ENCODE peak calls at places on chromosomes 5 and 9, in four cellular contexts. L is fibroblast of the aortic adventitia, H is osteoblast, D is HCT116. S is an unnamed sample.

GRCh38 chr5:178213003-178213449 is 8.7 kb downstream of the HNRNPAB start:
- DNase-seq in L (no peak), H (no peak), D (no peak), S (no peak)

GRCh38 chr9:88064554-88064953 is 73.7 kb downstream of the SPATA31C2 start:
- DNase-seq in L (no peak), D (no peak), H (no peak), S (no peak)

GRCh38 chr5:31393126-31393525 is 138.8 kb downstream of the DROSHA start:
- DNase-seq in L (no peak), H (peak), D (no peak), S (no peak)

GRCh38 chr9:7974335-7975005 is 174.9 kb upstream of the DMAC1 start:
- DNase-seq in D (no peak), H (no peak), L (no peak), S (no peak)

GRCh38 chr5:179762781-179763176 is 30.2 kb downstream of the MAML1 start:
- DNase-seq in L (peak), H (peak), D (no peak), S (no peak)

GRCh38 chr5:132013006-132013689 is 1.7 kb upstream of the ACSL6 start:
- DNase-seq in D (no peak), L (no peak), H (peak), S (no peak)

GRCh38 chr5:69364414-69364813 is 4.9 kb downstream of the AK6 start:
- DNase-seq in H (peak), D (peak), L (peak), S (peak)

GRCh38 chr5:83034036-83034435 is 43.2 kb downstream of the TMEM167A start:
- DNase-seq in H (no peak), D (no peak), L (no peak), S (no peak)

GRCh38 chr5:115389799-115390382 is 93.4 kb upstream of the CCDC112 start:
- DNase-seq in H (no peak), D (no peak), L (no peak), S (no peak)

DNA sequence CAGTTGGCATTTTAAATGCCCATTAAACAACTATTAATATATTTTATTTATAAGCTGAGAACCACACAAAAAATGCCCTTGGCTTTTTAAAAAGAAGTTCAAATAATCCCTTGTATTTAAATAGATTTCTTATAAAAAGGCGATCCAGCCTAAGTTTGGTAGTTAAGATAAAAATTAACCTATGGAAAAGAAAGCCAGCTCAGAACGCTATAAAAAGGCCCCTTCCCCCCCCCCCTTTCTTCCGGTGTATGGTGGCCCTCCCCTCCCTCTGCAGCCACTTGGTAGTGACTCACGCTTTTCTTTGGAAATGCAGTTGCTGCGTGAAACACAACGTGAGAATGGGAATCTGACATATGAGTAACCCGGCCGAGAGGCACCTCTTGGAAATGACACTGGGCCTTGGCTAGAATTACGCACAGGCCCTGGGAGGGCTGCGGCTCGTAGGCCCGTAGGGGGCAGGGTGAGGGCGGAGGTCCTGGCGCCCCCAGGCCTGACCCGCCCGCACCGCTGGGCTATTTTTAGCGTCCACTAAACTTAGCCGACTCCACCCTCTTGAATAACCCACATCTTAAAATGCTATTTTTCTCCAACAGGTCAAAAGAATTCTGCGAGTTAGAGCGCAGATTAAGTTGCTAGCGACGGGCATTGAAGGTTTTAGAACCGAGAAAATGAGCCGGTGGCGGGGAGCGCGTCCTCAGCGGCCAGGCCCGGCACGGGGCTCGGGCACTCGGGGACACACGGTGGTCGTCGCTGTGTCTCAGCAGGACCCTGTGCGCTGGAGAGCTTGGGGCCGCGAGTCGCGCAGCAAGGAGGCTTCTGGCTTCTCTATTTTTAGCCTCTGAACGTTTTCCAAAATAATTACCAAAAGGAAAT is 168.7 kb downstream of the AUH start:
- DNase-seq in H (peak), L (peak), D (peak), S (peak)
- TF ChIP-seq CTCF in H (no peak), L (peak), D (no peak), S (no peak)

GRCh38 chr5:1110930-1111726 is 735 bp downstream of the SLC12A7 start:
- DNase-seq in D (no peak), H (peak), L (no peak), S (no peak)

GRCh38 chr5:1110260-1110929 is 1.5 kb downstream of the SLC12A7 start:
- DNase-seq in L (no peak), H (peak), D (no peak), S (no peak)

GRCh38 chr5:1108865-1109174 is 3.0 kb downstream of the SLC12A7 start:
- DNase-seq in L (no peak), D (no peak), H (no peak), S (no peak)

GRCh38 chr5:1108008-1108864 is 3.6 kb downstream of the SLC12A7 start:
- DNase-seq in D (no peak), H (no peak), L (no peak), S (no peak)

GRCh38 chr5:1109542-1110259 is 2.2 kb downstream of the SLC12A7 start:
- DNase-seq in L (no peak), H (no peak), D (no peak), S (no peak)
- H3K4me3 ChIP-seq in L (no peak), H (no peak), D (no peak), S (no peak)

GRCh38 chr9:35834260-35835215 is 5.5 kb downstream of the TMEM8B start:
- DNase-seq in D (no peak), H (no peak), L (no peak), S (no peak)

GRCh38 chr9:35832814-35833213 is 3.8 kb downstream of the TMEM8B start:
- DNase-seq in H (no peak), D (no peak), L (no peak), S (no peak)

GRCh38 chr9:35836595-35836994 is 7.6 kb downstream of the TMEM8B start:
- DNase-seq in H (no peak), D (no peak), L (no peak), S (no peak)

GRCh38 chr9:35835766-35836165 is 6.7 kb downstream of the TMEM8B start:
- DNase-seq in H (no peak), D (no peak), L (no peak), S (no peak)

GRCh38 chr9:35835216-35835604 is 6.2 kb downstream of the TMEM8B start:
- DNase-seq in H (no peak), L (no peak), D (no peak), S (no peak)
- TF ChIP-seq CTCF in H (peak), L (no peak), D (peak), S (peak)

DNA sequence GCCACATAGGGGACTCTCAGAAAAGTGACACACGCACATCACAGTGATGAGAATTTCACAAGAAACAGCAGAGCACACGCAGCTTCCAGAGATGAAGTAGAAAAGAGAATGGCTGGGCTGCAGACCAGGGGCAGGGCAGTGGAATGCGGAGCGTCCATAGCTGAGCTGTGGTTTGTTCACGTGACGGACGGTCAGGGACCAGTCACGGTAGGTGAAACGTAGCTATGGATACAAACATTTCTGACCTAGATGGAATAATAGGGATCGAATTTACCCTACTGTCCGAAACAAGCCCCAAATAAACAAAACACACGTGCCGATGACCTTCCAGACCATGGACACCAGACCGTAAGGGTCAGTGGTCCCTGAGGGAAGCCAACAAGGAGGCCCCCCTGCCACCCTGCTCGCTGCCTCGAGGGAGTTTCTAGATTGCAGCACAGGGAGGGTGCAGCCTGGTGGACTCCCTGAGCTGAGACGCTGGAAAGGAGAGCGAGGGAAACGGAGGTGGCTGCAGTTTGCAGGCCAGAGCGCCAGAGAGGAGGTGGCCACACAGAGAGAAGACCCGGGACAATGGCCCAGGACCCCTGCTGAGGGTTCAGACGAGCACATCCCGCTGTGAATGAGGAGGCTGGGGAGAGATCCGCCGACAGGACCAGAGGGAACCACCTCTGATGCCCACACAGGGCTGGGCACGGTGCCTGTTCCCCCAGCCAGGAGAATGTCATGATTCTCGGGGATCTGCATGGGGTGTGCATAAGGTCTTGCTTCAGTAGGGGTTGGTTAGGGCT is 49.0 kb downstream of the SLC6A3 start:
- DNase-seq in D (no peak), H (no peak), L (no peak), S (no peak)
- H3K4me3 ChIP-seq in D (no peak), H (no peak), L (no peak), S (no peak)

DNA sequence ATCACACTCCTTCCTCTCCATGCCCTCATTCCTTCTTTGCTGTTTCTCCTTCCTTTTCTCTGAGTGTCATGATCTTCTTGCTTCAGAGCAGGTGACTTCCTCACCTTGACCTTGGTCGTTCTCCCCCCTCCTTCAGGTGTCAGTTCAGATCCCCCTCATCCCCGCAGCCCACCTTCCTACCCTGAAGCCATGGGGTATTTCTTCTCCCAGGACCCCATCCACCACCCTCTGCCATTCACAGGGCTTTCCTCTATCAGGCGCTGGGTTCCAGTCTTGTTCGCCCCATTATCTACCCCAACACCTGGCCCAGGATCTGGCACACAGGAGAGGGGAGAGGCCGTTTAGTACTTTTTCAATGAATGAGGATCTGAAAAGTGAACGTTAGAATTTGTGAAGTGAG is 101.0 kb downstream of the NSG2 start:
- DNase-seq in L (no peak), H (no peak), D (no peak), S (no peak)
- TF ChIP-seq CTCF in L (no peak), H (no peak), D (no peak), S (no peak)

GRCh38 chr9:130720762-130721161 is 27.2 kb downstream of the EXOSC2 start:
- DNase-seq in D (no peak), L (no peak), H (no peak), S (no peak)
- H3K4me3 ChIP-seq in D (no peak), L (no peak), H (no peak), S (no peak)

DNA sequence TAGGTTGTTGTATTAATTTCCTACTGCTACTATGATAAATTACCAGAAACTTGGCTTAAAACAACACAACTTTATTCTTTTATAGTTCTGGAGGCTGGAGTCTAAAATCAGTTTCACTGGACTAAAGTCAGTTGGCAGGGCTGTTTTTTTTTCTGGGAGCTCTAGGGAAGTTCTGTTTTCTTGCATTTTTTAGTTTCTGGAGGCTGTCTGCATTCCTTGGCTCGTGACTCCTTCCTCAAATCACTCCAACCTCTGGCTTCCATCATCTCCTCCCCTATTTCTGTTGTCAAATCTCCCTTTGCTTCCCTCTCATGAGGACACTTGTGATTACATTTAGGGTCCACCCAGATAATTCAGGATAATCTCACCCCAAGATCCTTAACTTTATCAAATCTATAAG is 51.3 kb upstream of the SUB1 start:
- DNase-seq in H (no peak), D (no peak), L (peak), S (peak)
- TF ChIP-seq CTCF in H (no peak), D (no peak), L (no peak), S (no peak)

GRCh38 chr9:113875420-113875916 is 641 bp upstream of the ZNF618 start:
- DNase-seq in D (no peak), L (peak), H (no peak), S (no peak)
- H3K4me3 ChIP-seq in D (peak), L (peak), H (peak), S (peak)

GRCh38 chr5:176704355-176704754 is 57.1 kb downstream of the TSPAN17 start:
- DNase-seq in H (no peak), D (no peak), L (no peak), S (no peak)

GRCh38 chr5:176702952-176703641 is 55.8 kb downstream of the TSPAN17 start:
- DNase-seq in L (no peak), H (no peak), D (no peak), S (no peak)

GRCh38 chr5:176697267-176697928 is 50.1 kb downstream of the TSPAN17 start:
- DNase-seq in H (peak), D (no peak), L (no peak), S (no peak)

GRCh38 chr5:176697929-176698520 is 50.7 kb downstream of the TSPAN17 start:
- DNase-seq in H (no peak), L (no peak), D (no peak), S (no peak)

GRCh38 chr5:176700239-176700847 is 53.1 kb downstream of the TSPAN17 start:
- DNase-seq in D (no peak), H (no peak), L (no peak), S (no peak)
- TF ChIP-seq CTCF in D (peak), H (peak), L (no peak), S (peak)

GRCh38 chr5:75608886-75609285 is 2.4 kb upstream of the ANKDD1B start:
- DNase-seq in L (no peak), D (no peak), H (no peak), S (no peak)

GRCh38 chr5:75611324-75612210 is at the start of gene ANKDD1B:
- DNase-seq in D (no peak), H (peak), L (peak), S (no peak)

GRCh38 chr5:75614165-75614564 is 2.9 kb downstream of the ANKDD1B start:
- DNase-seq in L (peak), H (no peak), D (no peak), S (no peak)

GRCh38 chr5:75610201-75610600 is 1.1 kb upstream of the ANKDD1B start:
- DNase-seq in L (no peak), H (no peak), D (no peak), S (no peak)

DNA sequence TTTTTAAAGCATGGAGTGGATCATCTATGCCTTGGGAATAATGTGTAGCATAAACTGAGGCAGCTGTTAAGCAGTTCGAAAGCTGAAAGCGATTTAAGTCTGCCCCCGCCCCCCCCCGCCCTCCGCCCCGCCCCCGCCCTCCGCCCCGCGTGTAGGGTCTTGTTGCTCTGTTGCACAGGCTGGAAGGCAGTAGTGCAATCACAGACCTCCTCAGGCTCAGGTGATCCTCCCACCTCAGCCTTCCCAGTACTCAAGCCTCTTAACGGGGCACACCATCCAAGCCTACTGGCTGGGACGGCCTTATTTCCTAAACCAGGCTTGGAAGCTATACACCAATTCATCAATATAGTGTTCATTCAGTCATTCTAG is 942 bp downstream of the ANKDD1B start:
- DNase-seq in D (no peak), H (no peak), L (no peak), S (no peak)
- H3K4me3 ChIP-seq in D (no peak), H (peak), L (no peak), S (peak)

S was measured in AG10803.